ENCODE peak calls at places on chromosomes 16 and 17, in eight cellular contexts. M is thoracic aorta; I is brain microvascular endothelial cell; K is CD8-positive, alpha-beta T cell; Q is aorta; Z is CD8-positive, alpha-beta memory T cell; J is stomach; N is left ventricle myocardium inferior. L is an unnamed sample. For H3K36me3, the result is how much of the 10 kb centered on the place peaks cover.

GRCh38 chr17:16997514-16998429 is 25.9 kb upstream of the TNFRSF13B start:
- DNase-seq in I (peak), M (no peak), N (no peak), Z (no peak), Q (no peak), J (no peak), K (no peak), L (peak)

GRCh38 chr16:50265716-50266336 is 525 bp upstream of the ADCY7 start:
- DNase-seq in M (no peak), I (no peak), Q (peak), N (no peak), K (no peak), Z (no peak), J (no peak), L (peak)

GRCh38 chr17:68437979-68438877 is 19.1 kb downstream of the WIPI1 start:
- DNase-seq in M (no peak), N (peak), J (peak), I (no peak), K (peak), Z (peak), Q (no peak), L (peak)

GRCh38 chr17:48626470-48627241 is 498 bp upstream of the HOXB9 start:
- DNase-seq in I (no peak), Z (peak), Q (peak), M (no peak), K (peak), N (no peak), J (no peak), L (no peak)

GRCh38 chr17:63423251-63423950 is 22.7 kb downstream of the CYB561 start:
- DNase-seq in K (no peak), Q (no peak), Z (no peak), M (no peak), I (no peak), J (no peak), N (no peak), L (no peak)

GRCh38 chr17:63249256-63250006 is 196.7 kb downstream of the CYB561 start:
- DNase-seq in Q (no peak), I (no peak), J (no peak), Z (no peak), N (no peak), M (no peak), K (no peak), L (no peak)

GRCh38 chr17:38728290-38728831 is 1.8 kb upstream of the CISD3 start:
- DNase-seq in N (no peak), K (peak), I (no peak), M (no peak), J (no peak), Z (peak), Q (no peak), L (peak)

GRCh38 chr16:1745900-1746692 is 25.2 kb downstream of the NME3 start:
- DNase-seq in M (no peak), K (no peak), I (peak), Q (no peak), N (no peak), J (no peak), Z (no peak), L (no peak)

GRCh38 chr17:48261297-48261880 is 153.8 kb downstream of the SNX11 start:
- DNase-seq in Q (no peak), N (no peak), J (no peak), K (no peak), I (peak), M (no peak), Z (no peak), L (no peak)

DNA sequence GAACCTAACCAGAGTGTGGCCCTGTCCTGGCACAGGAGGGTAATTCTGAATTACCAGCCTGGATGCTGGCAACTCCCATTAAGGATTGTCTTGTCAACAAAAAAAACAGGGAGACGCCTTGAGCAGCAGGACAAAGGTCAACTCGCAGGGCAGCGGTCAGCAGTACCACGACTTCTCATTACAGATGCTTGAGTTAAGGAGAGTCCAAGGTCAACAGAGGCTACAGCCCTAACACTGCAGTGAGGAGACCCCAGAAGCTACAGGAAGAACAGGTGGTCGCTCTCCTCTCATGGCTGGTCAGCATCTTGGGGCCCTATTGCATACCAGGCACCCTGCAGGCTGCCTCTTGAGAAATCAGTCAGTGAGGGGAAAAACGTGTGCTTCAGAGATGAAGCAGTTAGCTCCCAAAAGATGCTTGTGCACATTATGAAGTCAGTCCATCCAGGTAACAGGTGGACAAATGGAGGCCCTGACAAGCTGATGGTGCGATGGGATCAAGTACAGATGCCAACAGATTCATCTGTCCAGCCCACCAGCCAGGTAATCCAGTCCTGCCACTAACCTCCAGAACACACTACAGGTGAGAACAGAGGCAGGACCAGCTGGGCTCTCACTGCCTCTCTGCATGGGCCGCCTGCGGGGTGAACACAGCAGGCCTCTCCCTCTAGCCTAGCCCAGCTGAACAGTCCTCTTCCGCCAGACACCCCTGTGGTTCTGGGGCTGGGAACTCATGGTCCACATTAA is 4.2 kb downstream of the CSNK1D start:
- DNase-seq in Q (no peak), M (no peak), J (no peak), K (no peak), N (no peak), Z (no peak), I (no peak), L (peak)
- H3K36me3 ChIP-seq in Q (under half), M (under half), J (under half), K (under half), N (under half), Z (under half), I (half or more), L (under half)

DNA sequence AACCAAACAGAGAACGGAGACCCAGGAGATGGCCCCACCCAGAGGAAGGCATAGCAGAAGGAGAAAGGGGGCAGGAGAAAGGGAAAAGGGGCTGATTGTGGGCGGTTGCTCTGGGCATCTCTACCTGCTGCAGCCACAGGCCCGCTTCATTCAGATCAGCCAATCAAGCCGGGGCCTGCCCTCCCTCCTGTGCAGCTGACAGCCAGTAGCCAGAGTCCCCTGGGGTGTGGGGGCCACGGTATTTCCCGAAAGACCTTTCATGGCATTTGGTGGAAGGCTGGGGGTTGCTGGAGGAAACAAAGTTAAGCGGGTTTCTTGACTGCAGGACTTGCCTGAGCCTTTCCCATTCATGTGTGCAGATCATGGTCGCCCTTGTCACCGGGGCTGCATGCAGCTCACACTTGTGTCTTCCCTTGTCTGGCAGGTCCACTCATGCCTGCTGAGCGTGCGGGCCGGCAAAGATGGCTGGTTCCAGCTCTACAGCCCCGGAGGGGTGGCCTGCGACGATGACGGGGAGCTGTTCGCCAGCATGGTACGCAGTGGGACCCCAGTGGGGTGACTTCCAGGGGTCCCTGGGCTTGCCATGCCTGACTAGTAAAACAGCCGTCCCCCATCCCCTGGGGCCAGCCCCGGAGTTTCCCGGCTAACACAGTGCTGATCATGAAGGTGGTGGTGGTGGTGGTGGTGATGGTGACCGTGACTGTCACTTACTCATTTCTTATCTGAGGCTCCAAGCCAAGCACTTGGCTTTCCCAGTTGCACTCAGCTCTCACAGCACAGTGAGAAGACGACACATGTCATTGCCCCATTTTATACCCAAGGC is 82.7 kb upstream of the PLCG2 start:
- DNase-seq in I (no peak), K (no peak), Z (no peak), J (no peak), Q (no peak), M (no peak), N (no peak), L (no peak)
- H3K36me3 ChIP-seq in I (under half), K (under half), Z (under half), J (half or more), Q (under half), M (under half), N (under half), L (half or more)

GRCh38 chr17:62017912-62018311 is 47.2 kb downstream of the MED13 start:
- DNase-seq in J (no peak), M (no peak), K (no peak), Q (no peak), I (no peak), N (no peak), Z (no peak), L (no peak)
- H3K36me3 ChIP-seq in J (half or more), M (under half), K (under half), Q (under half), I (under half), N (half or more), Z (under half), L (half or more)

GRCh38 chr17:30696234-30696633 is 128.3 kb downstream of the CRLF3 start:
- DNase-seq in Z (no peak), Q (no peak), M (no peak), K (no peak), J (no peak), I (no peak), N (no peak), L (no peak)
- H3K36me3 ChIP-seq in Z (under half), Q (under half), M (under half), K (under half), J (under half), I (under half), N (under half), L (under half)